ENCODE peak calls at places on chromosomes 12 and 14, in six cellular contexts. P is NCI-H524, X is GM03348, V is Peyer's patch, O is NCI-H345, B is prostate gland. R is an unnamed sample.

GRCh38 chr14:56482306-56482705 is 97.3 kb upstream of the TMEM260 start:
- DNase-seq in P (peak), V (no peak), B (no peak), O (peak), X (no peak), R (no peak)

GRCh38 chr14:62138593-62138992 is 376.4 kb downstream of the SNAPC1 start:
- DNase-seq in V (no peak), O (no peak), P (peak), X (no peak), B (no peak), R (no peak)

GRCh38 chr12:130764073-130764472 is 48.0 kb upstream of the RIMBP2 start:
- DNase-seq in X (no peak), O (peak), B (no peak), V (no peak), P (no peak), R (no peak)

GRCh38 chr12:53298154-53298553 is 1.3 kb upstream of the MYG1 start:
- DNase-seq in O (no peak), X (peak), B (no peak), P (no peak), V (no peak), R (no peak)

GRCh38 chr12:122870867-122871664 is 24.9 kb downstream of the VPS37B start:
- DNase-seq in V (peak), P (no peak), X (peak), O (no peak), B (peak), R (no peak)

GRCh38 chr12:13342971-13343370 is 146.4 kb downstream of the EMP1 start:
- DNase-seq in V (no peak), P (no peak), X (no peak), O (no peak), B (no peak), R (no peak)

GRCh38 chr12:46304080-46304479 is 35.2 kb upstream of the SLC38A1 start:
- DNase-seq in B (no peak), X (no peak), V (no peak), O (no peak), P (no peak), R (no peak)

GRCh38 chr14:53151867-53152626 is 1.1 kb downstream of the DDHD1 start:
- DNase-seq in P (peak), O (peak), B (peak), V (peak), X (peak), R (no peak)

GRCh38 chr12:52061470-52062166 is 8.2 kb upstream of the ATG101 start:
- DNase-seq in X (no peak), O (no peak), V (no peak), P (no peak), B (no peak), R (no peak)